ENCODE peak calls at places on chromosome 20, in eight cellular contexts. One of them, this sample, is unnamed. For H3K9me3, the result is how much of the 10 kb centered on the place peaks cover.

GRCh38 chr20:8449120-8449519 is 317.1 kb downstream of the PLCB1 start:
- DNase-seq in left lung: no peak
- DNase-seq in cardiac muscle cell: peak
- DNase-seq in GM23248: peak
- DNase-seq in upper lobe of right lung: no peak
- DNase-seq in tibial artery: no peak
- DNase-seq in BE2C: peak
- DNase-seq in lower lobe of right lung: no peak
- DNase-seq in this sample: no peak

GRCh38 chr20:59145926-59146800 is 17.5 kb upstream of the ZNF831 start:
- DNase-seq in upper lobe of right lung: no peak
- DNase-seq in BE2C: no peak
- DNase-seq in cardiac muscle cell: no peak
- DNase-seq in GM23248: no peak
- DNase-seq in lower lobe of right lung: no peak
- DNase-seq in left lung: no peak
- DNase-seq in tibial artery: no peak
- DNase-seq in this sample: no peak

GRCh38 chr20:57198359-57199072 is 67.9 kb downstream of the BMP7 start:
- DNase-seq in upper lobe of right lung: no peak
- DNase-seq in left lung: no peak
- DNase-seq in BE2C: peak
- DNase-seq in cardiac muscle cell: no peak
- DNase-seq in tibial artery: no peak
- DNase-seq in lower lobe of right lung: no peak
- DNase-seq in GM23248: no peak
- DNase-seq in this sample: no peak

GRCh38 chr20:5714261-5715041 is 35.8 kb upstream of the SHLD1 start:
- DNase-seq in lower lobe of right lung: no peak
- DNase-seq in tibial artery: no peak
- DNase-seq in cardiac muscle cell: peak
- DNase-seq in GM23248: no peak
- DNase-seq in upper lobe of right lung: no peak
- DNase-seq in left lung: no peak
- DNase-seq in BE2C: no peak
- DNase-seq in this sample: peak

GRCh38 chr20:19628570-19629134 is 129.4 kb upstream of the RIN2 start:
- DNase-seq in upper lobe of right lung: no peak
- DNase-seq in lower lobe of right lung: no peak
- DNase-seq in cardiac muscle cell: peak
- DNase-seq in BE2C: peak
- DNase-seq in tibial artery: peak
- DNase-seq in left lung: no peak
- DNase-seq in GM23248: peak
- DNase-seq in this sample: no peak

GRCh38 chr20:53829086-53829703 is 235.6 kb upstream of the ZNF217 start:
- DNase-seq in cardiac muscle cell: peak
- DNase-seq in upper lobe of right lung: no peak
- DNase-seq in BE2C: no peak
- DNase-seq in lower lobe of right lung: no peak
- DNase-seq in GM23248: peak
- DNase-seq in left lung: no peak
- DNase-seq in tibial artery: peak
- DNase-seq in this sample: no peak

GRCh38 chr20:25285091-25285647 is 37.3 kb downstream of the PYGB start:
- DNase-seq in cardiac muscle cell: no peak
- DNase-seq in lower lobe of right lung: peak
- DNase-seq in tibial artery: peak
- DNase-seq in upper lobe of right lung: peak
- DNase-seq in BE2C: peak
- DNase-seq in left lung: peak
- DNase-seq in GM23248: no peak
- DNase-seq in this sample: no peak

GRCh38 chr20:20820104-20820503 is 107.7 kb upstream of the RALGAPA2 start:
- DNase-seq in GM23248: peak
- DNase-seq in left lung: no peak
- DNase-seq in tibial artery: no peak
- DNase-seq in BE2C: peak
- DNase-seq in lower lobe of right lung: no peak
- DNase-seq in cardiac muscle cell: peak
- DNase-seq in upper lobe of right lung: no peak
- DNase-seq in this sample: no peak

GRCh38 chr20:60244373-60245146 is 286.3 kb downstream of the CDH26 start:
- DNase-seq in tibial artery: no peak
- DNase-seq in cardiac muscle cell: no peak
- DNase-seq in GM23248: no peak
- DNase-seq in lower lobe of right lung: no peak
- DNase-seq in left lung: no peak
- DNase-seq in upper lobe of right lung: no peak
- DNase-seq in BE2C: no peak
- DNase-seq in this sample: no peak

GRCh38 chr20:14512856-14513255 is 175.4 kb upstream of the FLRT3 start:
- DNase-seq in left lung: no peak
- DNase-seq in cardiac muscle cell: no peak
- DNase-seq in GM23248: no peak
- DNase-seq in BE2C: no peak
- DNase-seq in tibial artery: no peak
- DNase-seq in lower lobe of right lung: no peak
- DNase-seq in upper lobe of right lung: no peak
- DNase-seq in this sample: no peak

GRCh38 chr20:50218987-50219435 is 28.4 kb downstream of the CEBPB start:
- DNase-seq in cardiac muscle cell: peak
- DNase-seq in BE2C: no peak
- DNase-seq in upper lobe of right lung: no peak
- DNase-seq in left lung: no peak
- DNase-seq in tibial artery: no peak
- DNase-seq in lower lobe of right lung: peak
- DNase-seq in GM23248: no peak
- DNase-seq in this sample: no peak

GRCh38 chr20:24318569-24319352 is 150.7 kb upstream of the SYNDIG1 start:
- DNase-seq in left lung: no peak
- DNase-seq in BE2C: no peak
- DNase-seq in GM23248: no peak
- DNase-seq in lower lobe of right lung: no peak
- DNase-seq in upper lobe of right lung: no peak
- DNase-seq in cardiac muscle cell: no peak
- DNase-seq in tibial artery: no peak
- DNase-seq in this sample: no peak

GRCh38 chr20:24630486-24631172 is 161.2 kb downstream of the SYNDIG1 start:
- DNase-seq in tibial artery: no peak
- DNase-seq in left lung: no peak
- DNase-seq in cardiac muscle cell: no peak
- DNase-seq in BE2C: no peak
- DNase-seq in upper lobe of right lung: no peak
- DNase-seq in lower lobe of right lung: no peak
- DNase-seq in GM23248: no peak
- DNase-seq in this sample: no peak

GRCh38 chr20:34743039-34743438 is 38.9 kb downstream of the TP53INP2 start:
- DNase-seq in tibial artery: no peak
- DNase-seq in GM23248: no peak
- DNase-seq in left lung: no peak
- DNase-seq in lower lobe of right lung: no peak
- DNase-seq in BE2C: no peak
- DNase-seq in cardiac muscle cell: no peak
- DNase-seq in upper lobe of right lung: no peak
- DNase-seq in this sample: no peak

DNA sequence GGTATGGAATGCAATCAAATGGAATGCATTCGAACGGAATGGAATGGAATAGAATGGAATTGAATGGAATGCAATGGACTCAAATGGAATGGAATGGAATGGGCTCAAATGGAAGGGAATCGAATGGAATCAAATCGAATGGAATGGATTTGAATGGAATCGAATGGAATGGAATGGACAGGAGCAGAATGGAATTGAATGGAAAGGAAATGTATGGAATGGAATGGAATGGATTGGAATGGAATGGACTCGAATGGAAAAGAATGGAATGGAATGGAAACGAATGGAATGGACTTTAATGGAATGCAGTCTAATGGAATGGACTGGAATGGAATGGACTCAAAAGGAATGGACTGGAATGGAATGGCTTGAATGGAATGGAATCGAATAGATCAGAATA is 18.3 kb upstream of the DEFB115 start:
- DNase-seq in lower lobe of right lung: no peak
- DNase-seq in left lung: no peak
- DNase-seq in tibial artery: no peak
- DNase-seq in upper lobe of right lung: no peak
- DNase-seq in BE2C: no peak
- DNase-seq in GM23248: no peak
- DNase-seq in cardiac muscle cell: no peak
- DNase-seq in this sample: no peak
- H3K9me3 ChIP-seq in lower lobe of right lung: half or more
- H3K9me3 ChIP-seq in left lung: under half
- H3K9me3 ChIP-seq in tibial artery: half or more
- H3K9me3 ChIP-seq in upper lobe of right lung: under half
- H3K9me3 ChIP-seq in BE2C: under half
- H3K9me3 ChIP-seq in GM23248: under half
- H3K9me3 ChIP-seq in cardiac muscle cell: under half
- H3K9me3 ChIP-seq in this sample: under half

DNA sequence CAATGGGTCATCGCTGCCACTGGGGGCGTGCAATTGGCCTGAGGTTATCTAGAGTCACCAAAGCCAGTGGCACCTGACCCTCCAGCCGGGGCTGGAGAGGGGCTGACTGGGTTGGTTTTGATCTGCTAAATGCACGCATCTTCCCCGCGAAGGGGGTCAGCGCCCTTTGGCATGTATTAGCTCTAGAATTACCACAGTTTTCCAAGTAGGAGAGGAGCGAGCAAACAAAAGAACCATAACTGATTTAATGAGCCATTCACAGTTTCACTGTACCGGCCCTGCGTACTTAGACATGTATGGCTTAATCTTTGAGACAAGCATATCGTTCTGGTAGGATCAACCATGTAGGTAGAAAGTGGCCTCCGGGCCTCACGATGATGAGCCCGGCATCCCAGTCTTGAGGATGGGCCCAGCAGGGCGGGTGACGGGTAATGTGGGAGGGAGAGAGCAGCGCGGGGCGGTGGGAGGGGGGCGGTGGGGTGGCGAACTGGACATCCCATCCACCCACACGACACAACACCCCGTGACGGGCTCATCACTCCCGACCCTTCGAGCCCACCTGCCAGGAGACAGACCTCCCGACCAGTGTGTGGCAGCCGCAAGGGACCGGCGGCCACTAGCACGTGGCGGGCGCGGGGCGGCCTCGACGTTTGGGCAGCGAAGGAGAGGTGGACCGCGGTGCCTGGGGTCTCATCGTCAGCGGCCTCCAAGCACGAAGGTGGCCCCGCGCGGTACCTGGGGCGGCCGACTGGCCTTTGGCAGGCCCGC is 1957.5 kb upstream of the DEFB115 start:
- DNase-seq in left lung: no peak
- DNase-seq in BE2C: no peak
- DNase-seq in cardiac muscle cell: no peak
- DNase-seq in GM23248: no peak
- DNase-seq in lower lobe of right lung: no peak
- DNase-seq in tibial artery: no peak
- DNase-seq in upper lobe of right lung: no peak
- DNase-seq in this sample: no peak
- H3K9me3 ChIP-seq in left lung: under half
- H3K9me3 ChIP-seq in BE2C: under half
- H3K9me3 ChIP-seq in cardiac muscle cell: under half
- H3K9me3 ChIP-seq in GM23248: under half
- H3K9me3 ChIP-seq in lower lobe of right lung: under half
- H3K9me3 ChIP-seq in tibial artery: half or more
- H3K9me3 ChIP-seq in upper lobe of right lung: under half
- H3K9me3 ChIP-seq in this sample: under half

GRCh38 chr20:41601742-41602141 is 16.4 kb downstream of the CHD6 start:
- DNase-seq in BE2C: no peak
- DNase-seq in lower lobe of right lung: no peak
- DNase-seq in left lung: no peak
- DNase-seq in cardiac muscle cell: no peak
- DNase-seq in GM23248: no peak
- DNase-seq in upper lobe of right lung: no peak
- DNase-seq in tibial artery: no peak
- DNase-seq in this sample: no peak
- H3K9me3 ChIP-seq in BE2C: under half
- H3K9me3 ChIP-seq in lower lobe of right lung: under half
- H3K9me3 ChIP-seq in left lung: under half
- H3K9me3 ChIP-seq in cardiac muscle cell: under half
- H3K9me3 ChIP-seq in GM23248: under half
- H3K9me3 ChIP-seq in upper lobe of right lung: under half
- H3K9me3 ChIP-seq in tibial artery: under half
- H3K9me3 ChIP-seq in this sample: under half

DNA sequence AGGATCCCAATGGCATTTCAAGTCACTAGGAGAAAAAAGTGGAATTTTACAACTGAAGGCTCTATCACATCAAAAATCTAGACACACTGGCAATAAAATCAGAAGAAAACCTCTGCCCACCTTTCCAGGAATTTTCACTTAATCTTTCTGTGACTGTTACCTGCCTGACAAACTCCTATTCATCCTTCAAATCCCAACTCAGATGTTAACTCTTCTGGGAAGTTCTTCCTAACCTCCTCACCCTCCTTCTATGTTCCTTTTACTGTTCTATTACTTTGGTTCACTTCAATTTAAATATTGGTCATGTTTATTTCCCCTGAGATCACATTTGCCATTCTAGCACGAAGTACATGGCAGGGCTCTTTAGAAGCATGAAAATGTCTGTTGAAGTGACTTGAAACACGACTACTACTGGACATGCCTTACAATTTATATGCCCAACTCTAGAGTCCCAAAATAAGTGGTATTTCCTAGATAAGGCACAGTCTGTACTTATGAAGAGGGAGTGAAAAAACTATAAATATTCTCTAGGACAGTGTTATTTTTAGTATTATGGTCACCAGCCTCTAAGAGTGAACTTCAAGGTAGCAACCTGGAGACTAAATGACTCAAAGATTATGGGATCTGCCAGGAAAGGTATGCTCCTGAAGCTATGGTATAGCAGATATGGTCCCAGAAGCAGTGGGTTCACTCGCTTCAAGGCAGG is 17.1 kb downstream of the CHD6 start:
- DNase-seq in cardiac muscle cell: no peak
- DNase-seq in lower lobe of right lung: no peak
- DNase-seq in upper lobe of right lung: no peak
- DNase-seq in left lung: no peak
- DNase-seq in GM23248: no peak
- DNase-seq in BE2C: no peak
- DNase-seq in tibial artery: no peak
- DNase-seq in this sample: no peak
- H3K9me3 ChIP-seq in cardiac muscle cell: under half
- H3K9me3 ChIP-seq in lower lobe of right lung: under half
- H3K9me3 ChIP-seq in upper lobe of right lung: under half
- H3K9me3 ChIP-seq in left lung: under half
- H3K9me3 ChIP-seq in GM23248: under half
- H3K9me3 ChIP-seq in BE2C: under half
- H3K9me3 ChIP-seq in tibial artery: under half
- H3K9me3 ChIP-seq in this sample: under half

GRCh38 chr20:61989741-61990140 is 75.9 kb downstream of the TAF4 start:
- DNase-seq in GM23248: no peak
- DNase-seq in left lung: peak
- DNase-seq in lower lobe of right lung: no peak
- DNase-seq in tibial artery: no peak
- DNase-seq in upper lobe of right lung: no peak
- DNase-seq in cardiac muscle cell: no peak
- DNase-seq in BE2C: no peak
- DNase-seq in this sample: no peak
- H3K9me3 ChIP-seq in GM23248: under half
- H3K9me3 ChIP-seq in left lung: under half
- H3K9me3 ChIP-seq in lower lobe of right lung: under half
- H3K9me3 ChIP-seq in tibial artery: under half
- H3K9me3 ChIP-seq in upper lobe of right lung: under half
- H3K9me3 ChIP-seq in cardiac muscle cell: under half
- H3K9me3 ChIP-seq in BE2C: under half
- H3K9me3 ChIP-seq in this sample: under half

GRCh38 chr20:29472606-29473005 is 1784.9 kb upstream of the DEFB115 start:
- DNase-seq in cardiac muscle cell: no peak
- DNase-seq in lower lobe of right lung: no peak
- DNase-seq in GM23248: no peak
- DNase-seq in left lung: no peak
- DNase-seq in tibial artery: no peak
- DNase-seq in upper lobe of right lung: no peak
- DNase-seq in BE2C: no peak
- DNase-seq in this sample: no peak
- H3K9me3 ChIP-seq in cardiac muscle cell: under half
- H3K9me3 ChIP-seq in lower lobe of right lung: under half
- H3K9me3 ChIP-seq in GM23248: under half
- H3K9me3 ChIP-seq in left lung: under half
- H3K9me3 ChIP-seq in tibial artery: under half
- H3K9me3 ChIP-seq in upper lobe of right lung: under half
- H3K9me3 ChIP-seq in BE2C: under half
- H3K9me3 ChIP-seq in this sample: under half